ENCODE peak calls at places on chromosomes 13 and 19, in five cellular contexts. One of them, this sample, is unnamed.

GRCh38 chr19:3976495-3977241 is 5.8 kb upstream of the DAPK3 start:
- ATAC-seq in upper lobe of right lung: peak
- ATAC-seq in activated CD8-positive, alpha-beta memory T cell treated with anti-CD3 and anti-CD28 coated beads, Interleukin-2, amount 10 ng/mL, durations not matched to agents 7 days and 5 days: no peak
- ATAC-seq in pancreas: no peak
- ATAC-seq in psoas muscle: peak
- ATAC-seq in this sample: peak

GRCh38 chr19:13127811-13128575 is 9.9 kb downstream of the NACC1 start:
- ATAC-seq in upper lobe of right lung: no peak
- ATAC-seq in activated CD8-positive, alpha-beta memory T cell treated with anti-CD3 and anti-CD28 coated beads, Interleukin-2, amount 10 ng/mL, durations not matched to agents 7 days and 5 days: no peak
- ATAC-seq in pancreas: no peak
- ATAC-seq in psoas muscle: no peak
- ATAC-seq in this sample: no peak

GRCh38 chr13:27593267-27593666 is 27.1 kb downstream of the LNX2 start:
- ATAC-seq in upper lobe of right lung: no peak
- ATAC-seq in activated CD8-positive, alpha-beta memory T cell treated with anti-CD3 and anti-CD28 coated beads, Interleukin-2, amount 10 ng/mL, durations not matched to agents 7 days and 5 days: peak
- ATAC-seq in pancreas: no peak
- ATAC-seq in psoas muscle: no peak
- ATAC-seq in this sample: no peak

GRCh38 chr19:10553087-10553667 is 9.5 kb downstream of the ATG4D start:
- ATAC-seq in upper lobe of right lung: no peak
- ATAC-seq in activated CD8-positive, alpha-beta memory T cell treated with anti-CD3 and anti-CD28 coated beads, Interleukin-2, amount 10 ng/mL, durations not matched to agents 7 days and 5 days: no peak
- ATAC-seq in pancreas: peak
- ATAC-seq in psoas muscle: peak
- ATAC-seq in this sample: no peak

GRCh38 chr13:93673885-93674284 is 447.3 kb downstream of the GPC6 start:
- ATAC-seq in upper lobe of right lung: no peak
- ATAC-seq in activated CD8-positive, alpha-beta memory T cell treated with anti-CD3 and anti-CD28 coated beads, Interleukin-2, amount 10 ng/mL, durations not matched to agents 7 days and 5 days: no peak
- ATAC-seq in pancreas: no peak
- ATAC-seq in psoas muscle: no peak
- ATAC-seq in this sample: no peak

GRCh38 chr13:21434588-21434987 is 24.5 kb downstream of the ZDHHC20 start:
- ATAC-seq in upper lobe of right lung: peak
- ATAC-seq in activated CD8-positive, alpha-beta memory T cell treated with anti-CD3 and anti-CD28 coated beads, Interleukin-2, amount 10 ng/mL, durations not matched to agents 7 days and 5 days: no peak
- ATAC-seq in pancreas: no peak
- ATAC-seq in psoas muscle: peak
- ATAC-seq in this sample: peak

GRCh38 chr19:48874309-48875135 is 2.3 kb downstream of the PPP1R15A start:
- ATAC-seq in upper lobe of right lung: peak
- ATAC-seq in activated CD8-positive, alpha-beta memory T cell treated with anti-CD3 and anti-CD28 coated beads, Interleukin-2, amount 10 ng/mL, durations not matched to agents 7 days and 5 days: peak
- ATAC-seq in pancreas: no peak
- ATAC-seq in psoas muscle: no peak
- ATAC-seq in this sample: peak

GRCh38 chr19:4444765-4445741 is 12.5 kb downstream of the UBXN6 start:
- ATAC-seq in upper lobe of right lung: no peak
- ATAC-seq in activated CD8-positive, alpha-beta memory T cell treated with anti-CD3 and anti-CD28 coated beads, Interleukin-2, amount 10 ng/mL, durations not matched to agents 7 days and 5 days: no peak
- ATAC-seq in pancreas: no peak
- ATAC-seq in psoas muscle: no peak
- ATAC-seq in this sample: no peak

GRCh38 chr13:39016087-39016486 is 21.8 kb downstream of the PROSER1 start:
- ATAC-seq in upper lobe of right lung: no peak
- ATAC-seq in activated CD8-positive, alpha-beta memory T cell treated with anti-CD3 and anti-CD28 coated beads, Interleukin-2, amount 10 ng/mL, durations not matched to agents 7 days and 5 days: peak
- ATAC-seq in pancreas: no peak
- ATAC-seq in psoas muscle: peak
- ATAC-seq in this sample: no peak

GRCh38 chr19:6273701-6274601 is 5.8 kb downstream of the MLLT1 start:
- ATAC-seq in upper lobe of right lung: peak
- ATAC-seq in activated CD8-positive, alpha-beta memory T cell treated with anti-CD3 and anti-CD28 coated beads, Interleukin-2, amount 10 ng/mL, durations not matched to agents 7 days and 5 days: no peak
- ATAC-seq in pancreas: peak
- ATAC-seq in psoas muscle: peak
- ATAC-seq in this sample: peak

GRCh38 chr13:23557733-23558132 is 12.5 kb upstream of the TNFRSF19 start:
- ATAC-seq in upper lobe of right lung: no peak
- ATAC-seq in activated CD8-positive, alpha-beta memory T cell treated with anti-CD3 and anti-CD28 coated beads, Interleukin-2, amount 10 ng/mL, durations not matched to agents 7 days and 5 days: no peak
- ATAC-seq in pancreas: no peak
- ATAC-seq in psoas muscle: no peak
- ATAC-seq in this sample: no peak

GRCh38 chr19:29662604-29663404 is 2.5 kb upstream of the PLEKHF1 start:
- ATAC-seq in upper lobe of right lung: no peak
- ATAC-seq in activated CD8-positive, alpha-beta memory T cell treated with anti-CD3 and anti-CD28 coated beads, Interleukin-2, amount 10 ng/mL, durations not matched to agents 7 days and 5 days: no peak
- ATAC-seq in pancreas: peak
- ATAC-seq in psoas muscle: peak
- ATAC-seq in this sample: no peak

GRCh38 chr19:14118165-14119051 is 846 bp upstream of the PRKACA start:
- ATAC-seq in upper lobe of right lung: peak
- ATAC-seq in activated CD8-positive, alpha-beta memory T cell treated with anti-CD3 and anti-CD28 coated beads, Interleukin-2, amount 10 ng/mL, durations not matched to agents 7 days and 5 days: no peak
- ATAC-seq in pancreas: peak
- ATAC-seq in psoas muscle: peak
- ATAC-seq in this sample: peak

GRCh38 chr19:1445932-1446712 is 3.8 kb upstream of the APC2 start:
- ATAC-seq in upper lobe of right lung: peak
- ATAC-seq in activated CD8-positive, alpha-beta memory T cell treated with anti-CD3 and anti-CD28 coated beads, Interleukin-2, amount 10 ng/mL, durations not matched to agents 7 days and 5 days: no peak
- ATAC-seq in pancreas: no peak
- ATAC-seq in psoas muscle: no peak
- ATAC-seq in this sample: no peak

GRCh38 chr19:39433480-39434079 is 2.2 kb downstream of the RPS16 start:
- ATAC-seq in upper lobe of right lung: no peak
- ATAC-seq in activated CD8-positive, alpha-beta memory T cell treated with anti-CD3 and anti-CD28 coated beads, Interleukin-2, amount 10 ng/mL, durations not matched to agents 7 days and 5 days: no peak
- ATAC-seq in pancreas: no peak
- ATAC-seq in psoas muscle: no peak
- ATAC-seq in this sample: no peak

GRCh38 chr13:23468811-23469210 is 35.3 kb upstream of the SACS start:
- ATAC-seq in upper lobe of right lung: no peak
- ATAC-seq in activated CD8-positive, alpha-beta memory T cell treated with anti-CD3 and anti-CD28 coated beads, Interleukin-2, amount 10 ng/mL, durations not matched to agents 7 days and 5 days: no peak
- ATAC-seq in pancreas: no peak
- ATAC-seq in psoas muscle: no peak
- ATAC-seq in this sample: no peak

GRCh38 chr19:21841081-21841783 is 5.2 kb upstream of the ZNF43 start:
- ATAC-seq in upper lobe of right lung: no peak
- ATAC-seq in activated CD8-positive, alpha-beta memory T cell treated with anti-CD3 and anti-CD28 coated beads, Interleukin-2, amount 10 ng/mL, durations not matched to agents 7 days and 5 days: no peak
- ATAC-seq in pancreas: no peak
- ATAC-seq in psoas muscle: no peak
- ATAC-seq in this sample: no peak

GRCh38 chr13:97422118-97423054 is 11.6 kb upstream of the RAP2A start:
- ATAC-seq in upper lobe of right lung: no peak
- ATAC-seq in activated CD8-positive, alpha-beta memory T cell treated with anti-CD3 and anti-CD28 coated beads, Interleukin-2, amount 10 ng/mL, durations not matched to agents 7 days and 5 days: no peak
- ATAC-seq in pancreas: no peak
- ATAC-seq in psoas muscle: peak
- ATAC-seq in this sample: no peak

GRCh38 chr13:26956532-26957142 is 196.1 kb upstream of the GPR12 start:
- ATAC-seq in upper lobe of right lung: no peak
- ATAC-seq in activated CD8-positive, alpha-beta memory T cell treated with anti-CD3 and anti-CD28 coated beads, Interleukin-2, amount 10 ng/mL, durations not matched to agents 7 days and 5 days: no peak
- ATAC-seq in pancreas: peak
- ATAC-seq in psoas muscle: no peak
- ATAC-seq in this sample: no peak

GRCh38 chr19:7970716-7971448 is 27.4 kb upstream of the TIMM44 start:
- ATAC-seq in upper lobe of right lung: peak
- ATAC-seq in activated CD8-positive, alpha-beta memory T cell treated with anti-CD3 and anti-CD28 coated beads, Interleukin-2, amount 10 ng/mL, durations not matched to agents 7 days and 5 days: peak
- ATAC-seq in pancreas: peak
- ATAC-seq in psoas muscle: peak
- ATAC-seq in this sample: peak

GRCh38 chr19:19647037-19647835 is 3.8 kb upstream of the GMIP start:
- ATAC-seq in upper lobe of right lung: no peak
- ATAC-seq in activated CD8-positive, alpha-beta memory T cell treated with anti-CD3 and anti-CD28 coated beads, Interleukin-2, amount 10 ng/mL, durations not matched to agents 7 days and 5 days: no peak
- ATAC-seq in pancreas: no peak
- ATAC-seq in psoas muscle: no peak
- ATAC-seq in this sample: no peak

This sample was measured in esophagus mucosa.